ENCODE peak calls at places on chromosomes 11 and 22, in ten cellular contexts. U, H, Q, K, T, A, P, M, B and L are unnamed samples.

GRCh38 chr11:31943056-31943780 is 132.1 kb upstream of the PAX6 start:
- DNase-seq in H (peak), T (no peak), A (no peak), B (no peak), M (no peak), U (no peak), Q (no peak), K (no peak), P (no peak), L (no peak)

GRCh38 chr11:28877366-28877765 is 769.2 kb downstream of the METTL15 start:
- DNase-seq in B (no peak), H (no peak), Q (no peak), A (no peak), M (no peak), P (no peak), T (no peak), K (no peak), U (no peak), L (no peak)

GRCh38 chr11:68803766-68804165 is 38.0 kb downstream of the CPT1A start:
- DNase-seq in P (no peak), T (no peak), H (no peak), Q (no peak), K (no peak), M (no peak), U (no peak), A (no peak), B (no peak), L (no peak)

GRCh38 chr11:26297179-26297970 is 34.6 kb upstream of the ANO3 start:
- DNase-seq in U (peak), M (peak), P (no peak), K (peak), T (no peak), B (no peak), H (peak), A (no peak), Q (no peak), L (no peak)

GRCh38 chr11:115439385-115439784 is 64.8 kb downstream of the CADM1 start:
- DNase-seq in P (no peak), A (no peak), U (peak), Q (no peak), M (no peak), H (peak), B (no peak), K (no peak), T (no peak), L (no peak)

GRCh38 chr11:102186836-102187235 is 76.6 kb downstream of the YAP1 start:
- DNase-seq in K (peak), B (no peak), A (no peak), U (no peak), T (peak), M (no peak), Q (no peak), H (no peak), P (no peak), L (no peak)

GRCh38 chr11:29962243-29962642 is 54.6 kb downstream of the KCNA4 start:
- DNase-seq in P (no peak), B (no peak), H (peak), K (no peak), Q (no peak), A (peak), U (no peak), T (no peak), M (peak), L (no peak)

GRCh38 chr11:113835306-113835705 is 40.1 kb downstream of the USP28 start:
- DNase-seq in T (no peak), A (no peak), B (no peak), M (no peak), K (no peak), P (no peak), Q (no peak), U (no peak), H (no peak), L (no peak)

GRCh38 chr11:118410055-118410745 is 8.8 kb downstream of the ATP5MG start:
- DNase-seq in B (no peak), P (no peak), A (no peak), U (no peak), T (no peak), Q (no peak), H (no peak), K (no peak), M (no peak), L (no peak)

GRCh38 chr11:2771758-2772466 is 72.1 kb upstream of the KCNQ1OT1 start:
- DNase-seq in B (peak), A (peak), Q (no peak), M (no peak), H (no peak), P (peak), T (peak), U (no peak), K (no peak), L (peak)

GRCh38 chr22:38824587-38824986 is 19.2 kb downstream of the NPTXR start:
- DNase-seq in M (no peak), A (peak), Q (no peak), B (no peak), K (peak), P (no peak), H (peak), U (peak), T (peak), L (no peak)

GRCh38 chr11:123409456-123409801 is 20.6 kb upstream of the GRAMD1B start:
- DNase-seq in U (no peak), A (no peak), M (no peak), Q (no peak), K (no peak), B (no peak), P (no peak), H (no peak), T (no peak), L (no peak)

GRCh38 chr11:559020-559620 is 1.4 kb downstream of the LMNTD2 start:
- DNase-seq in T (no peak), K (no peak), B (no peak), A (no peak), Q (no peak), P (no peak), U (no peak), H (no peak), M (no peak), L (no peak)

GRCh38 chr11:12693075-12693473 is 18.9 kb downstream of the TEAD1 start:
- DNase-seq in T (peak), K (no peak), Q (no peak), B (no peak), A (no peak), M (no peak), U (peak), P (no peak), H (no peak), L (no peak)

GRCh38 chr11:27162237-27162636 is 121.6 kb downstream of the BBOX1 start:
- DNase-seq in B (no peak), P (no peak), T (no peak), Q (no peak), U (no peak), H (no peak), K (no peak), M (no peak), A (no peak), L (no peak)

GRCh38 chr11:62895501-62895900 is 14.8 kb downstream of the SLC3A2 start:
- DNase-seq in T (no peak), M (no peak), K (no peak), Q (no peak), U (no peak), P (no peak), A (no peak), B (no peak), H (no peak), L (no peak)

GRCh38 chr11:16604784-16605439 is 133.5 kb upstream of the C11orf58 start:
- DNase-seq in P (peak), K (peak), T (peak), M (no peak), H (peak), Q (no peak), A (peak), U (peak), B (peak), L (no peak)

GRCh38 chr11:67376022-67376386 is 2.6 kb upstream of the CLCF1 start:
- DNase-seq in M (no peak), P (no peak), H (no peak), Q (no peak), U (no peak), K (no peak), A (no peak), T (peak), B (no peak), L (no peak)

GRCh38 chr11:56885182-56885581 is 103.5 kb upstream of the OR5AK2 start:
- DNase-seq in M (no peak), H (peak), K (peak), P (no peak), U (no peak), A (no peak), B (no peak), T (no peak), Q (no peak), L (no peak)

GRCh38 chr11:120086651-120087050 is 51.3 kb downstream of the TRIM29 start:
- DNase-seq in A (no peak), K (no peak), U (no peak), P (no peak), H (peak), B (no peak), T (no peak), M (no peak), Q (no peak), L (no peak)

GRCh38 chr11:67538306-67538705 is 15.1 kb upstream of the CABP2 start:
- DNase-seq in K (no peak), A (no peak), B (no peak), P (no peak), T (no peak), U (no peak), H (no peak), Q (no peak), M (no peak), L (no peak)

GRCh38 chr11:81887671-81888070 is 846.0 kb downstream of the FAM181B start:
- DNase-seq in A (no peak), P (no peak), Q (no peak), U (no peak), K (no peak), M (no peak), B (no peak), T (no peak), H (no peak), L (no peak)

GRCh38 chr11:131924446-131925240 is 554.2 kb downstream of the NTM start:
- DNase-seq in Q (no peak), H (no peak), P (no peak), T (no peak), A (no peak), B (no peak), M (no peak), K (no peak), U (peak), L (no peak)

DNA sequence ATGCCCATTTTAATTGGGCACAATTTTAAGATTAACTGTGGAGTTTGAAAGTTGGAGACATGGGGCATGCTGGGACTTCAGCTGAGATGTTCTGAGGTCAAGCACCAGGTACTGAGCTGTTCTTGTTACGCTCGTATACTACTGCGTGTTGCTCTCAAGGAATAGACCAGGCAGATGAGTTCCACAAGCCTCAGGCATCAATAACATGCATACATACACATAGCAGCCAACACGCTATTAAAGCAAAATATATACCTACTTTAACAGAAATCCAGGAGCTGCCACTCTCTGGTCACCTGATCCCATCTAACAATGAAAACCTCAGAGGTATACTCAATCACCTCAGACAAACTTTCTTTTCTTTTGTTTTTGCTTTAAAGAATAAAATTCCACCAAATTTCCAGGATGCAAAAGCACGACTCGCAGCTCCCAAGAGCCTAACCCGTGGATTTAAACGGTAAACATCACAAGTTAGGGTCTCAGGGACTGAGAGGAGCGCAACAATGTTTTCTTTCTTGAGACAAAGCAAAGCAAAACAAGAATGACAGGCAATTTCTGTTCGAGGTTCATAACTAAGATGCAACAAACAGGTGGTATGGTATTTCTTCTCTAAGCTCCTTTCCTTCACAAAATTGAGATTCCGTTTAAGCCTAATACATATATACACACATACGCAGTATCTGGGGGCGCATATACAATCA is 16.5 kb downstream of the BLID start:
- DNase-seq in Q (no peak), T (no peak), M (no peak), H (no peak), K (no peak), P (no peak), B (no peak), U (peak), A (no peak), L (no peak)
- H3K27ac ChIP-seq in Q (peak), T (peak), M (peak), H (no peak), K (no peak), P (peak), B (peak), U (peak), A (no peak), L (peak)

GRCh38 chr22:23182289-23183106 is 2.2 kb downstream of the BCR start:
- DNase-seq in K (no peak), H (peak), P (no peak), B (no peak), U (no peak), T (no peak), M (no peak), Q (no peak), A (no peak), L (no peak)
- H3K27ac ChIP-seq in K (peak), H (peak), P (peak), B (peak), U (no peak), T (no peak), M (no peak), Q (peak), A (no peak), L (peak)

GRCh38 chr11:126113963-126114362 is 51.3 kb upstream of the CDON start:
- DNase-seq in A (no peak), T (no peak), B (no peak), M (no peak), H (no peak), P (no peak), Q (no peak), U (no peak), K (no peak), L (no peak)
- H3K27ac ChIP-seq in A (no peak), T (peak), B (peak), M (no peak), H (no peak), P (peak), Q (no peak), U (peak), K (no peak), L (peak)

DNA sequence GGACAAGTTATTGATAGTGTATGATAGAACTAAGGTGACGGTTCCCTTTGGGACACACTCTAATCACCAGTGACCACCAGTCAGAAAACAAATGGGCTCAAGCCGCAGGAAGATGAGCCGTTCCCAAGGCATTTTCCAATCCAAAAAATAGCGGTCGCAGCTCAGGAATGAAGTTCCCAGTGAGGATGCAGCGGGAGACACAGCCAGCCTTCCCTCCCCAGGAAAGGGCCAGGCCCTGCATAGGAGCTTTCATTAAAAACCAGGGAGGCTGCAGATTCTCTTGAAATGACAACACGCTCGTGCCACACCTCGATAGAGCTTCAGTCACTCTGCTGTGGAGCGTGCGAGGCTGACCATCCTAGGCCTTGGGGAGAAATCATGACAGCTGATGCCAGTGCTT is 65.8 kb upstream of the WNT7B start:
- DNase-seq in M (no peak), P (no peak), K (no peak), Q (no peak), U (no peak), T (peak), A (peak), B (no peak), H (no peak), L (no peak)
- H3K27ac ChIP-seq in M (no peak), P (peak), K (no peak), Q (peak), U (peak), T (peak), A (no peak), B (peak), H (no peak), L (peak)

GRCh38 chr11:36596880-36597279 is 1.2 kb downstream of the RAG2 start:
- DNase-seq in P (no peak), M (no peak), A (no peak), T (no peak), K (no peak), U (no peak), Q (no peak), H (no peak), B (no peak), L (no peak)
- H3K27ac ChIP-seq in P (no peak), M (no peak), A (no peak), T (no peak), K (no peak), U (no peak), Q (no peak), H (no peak), B (no peak), L (no peak)

DNA sequence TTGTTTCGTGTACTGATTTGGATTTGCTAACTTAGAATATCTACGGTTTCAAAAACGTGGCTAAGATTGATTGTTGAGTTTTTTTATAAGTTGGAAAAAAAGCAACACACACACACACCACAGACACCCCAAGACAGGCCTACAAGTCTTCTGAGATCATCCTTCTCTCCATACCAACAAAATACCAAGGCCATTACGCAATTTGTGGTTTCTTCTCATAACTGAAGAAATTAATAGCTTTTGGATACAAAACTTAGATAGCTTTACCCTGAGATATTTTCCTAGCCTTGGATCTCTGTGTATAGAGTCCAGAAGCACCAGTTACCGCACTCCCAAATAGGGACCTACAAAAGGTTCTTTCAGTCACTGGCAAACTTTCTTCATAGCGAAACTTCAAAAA is 113.6 kb downstream of the SIK3 start:
- DNase-seq in K (no peak), Q (no peak), U (peak), T (no peak), H (no peak), P (no peak), M (no peak), B (no peak), A (no peak), L (no peak)
- H3K27ac ChIP-seq in K (no peak), Q (peak), U (peak), T (no peak), H (no peak), P (peak), M (no peak), B (peak), A (no peak), L (peak)

DNA sequence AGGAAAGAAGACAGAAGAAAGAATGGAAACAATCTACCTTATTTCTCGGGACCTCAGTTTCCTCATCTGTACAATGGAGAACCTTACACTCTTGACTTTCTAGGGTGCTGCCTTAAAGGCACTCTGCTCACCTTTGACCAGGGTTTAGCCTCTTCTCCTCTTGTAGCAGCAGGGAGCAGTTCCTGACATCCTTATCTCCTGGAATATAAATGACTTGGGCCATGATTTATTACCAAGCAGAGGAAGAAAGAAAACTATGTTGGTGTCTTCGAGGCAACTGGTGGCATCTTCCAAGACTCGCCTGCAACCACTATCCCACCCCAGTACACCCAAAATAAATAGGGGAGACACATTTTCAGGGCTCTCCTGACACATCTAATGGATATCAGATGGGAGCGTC is 314.2 kb downstream of the BUD13 start:
- DNase-seq in H (no peak), P (no peak), M (no peak), T (no peak), A (no peak), U (no peak), K (no peak), Q (no peak), B (no peak), L (no peak)
- H3K27ac ChIP-seq in H (peak), P (no peak), M (no peak), T (no peak), A (no peak), U (no peak), K (no peak), Q (no peak), B (no peak), L (no peak)

DNA sequence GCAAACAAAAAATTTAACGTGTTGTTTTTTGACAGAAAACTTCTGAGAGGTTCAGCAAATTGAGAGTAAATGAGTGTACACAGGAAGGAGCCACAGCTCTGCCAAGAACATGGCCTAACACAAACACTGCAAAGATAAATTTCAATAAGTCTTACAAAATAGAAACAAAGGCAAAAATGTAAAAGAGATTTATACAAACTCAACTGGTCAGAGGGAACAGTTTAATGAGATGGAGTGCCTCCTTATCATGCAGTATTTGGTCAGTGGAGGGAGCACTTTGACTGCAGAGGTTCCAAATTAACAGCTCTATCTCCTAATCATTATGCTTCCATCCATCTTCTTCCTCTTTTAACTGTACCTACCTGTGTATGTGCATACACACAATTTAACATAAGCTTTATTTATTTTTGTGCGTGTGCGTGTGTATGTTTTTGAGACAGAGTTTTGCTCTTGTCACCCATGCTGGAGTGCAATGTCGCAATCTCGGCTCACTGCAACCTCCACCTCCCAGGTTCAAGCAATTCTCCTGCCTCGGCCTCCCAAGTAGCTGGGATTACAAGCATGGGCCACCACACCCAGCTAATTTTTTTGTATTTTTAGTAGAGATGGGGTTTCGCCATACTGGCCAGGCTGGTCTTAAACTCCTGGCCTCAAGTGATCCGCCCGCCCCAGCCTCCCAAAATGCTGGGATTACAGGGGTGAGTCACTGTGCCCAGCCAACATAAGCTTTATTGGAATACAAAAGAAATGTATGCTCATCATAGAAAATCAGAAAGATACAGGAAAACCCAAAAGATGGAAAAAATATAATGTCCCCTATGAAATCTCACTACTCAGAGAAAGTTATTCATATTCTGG is 111.9 kb downstream of the MRTFA start:
- DNase-seq in T (no peak), Q (no peak), A (no peak), M (no peak), P (no peak), U (peak), H (no peak), K (no peak), B (no peak), L (no peak)
- H3K27ac ChIP-seq in T (no peak), Q (no peak), A (no peak), M (no peak), P (no peak), U (no peak), H (no peak), K (no peak), B (no peak), L (no peak)